ENCODE peak calls at places on chromosomes 11 and 22, in five cellular contexts. R is K562, M is A549, I is HepG2, G is GM12878. E is an unnamed sample.

GRCh38 chr22:16783930-16784354 is 41.3 kb downstream of the XKR3 start:
- DNase-seq in R (peak; percentile 86), M (peak; percentile 4), I (peak; percentile 5), G (no peak), E (no peak)

GRCh38 chr11:64762277-64762915 is 2.6 kb upstream of the PYGM start:
- DNase-seq in R (no peak), M (no peak), I (no peak), G (no peak), E (no peak)

GRCh38 chr11:76738618-76739220 is 44.4 kb upstream of the TSKU start:
- DNase-seq in R (no peak), M (no peak), I (no peak), G (no peak), E (peak; percentile 22)

GRCh38 chr11:5600374-5600851 is 4.0 kb downstream of the TRIM6 start:
- DNase-seq in R (peak; percentile 45), M (peak; percentile 66), I (peak; percentile 63), G (peak; percentile 23), E (peak; percentile 91)

GRCh38 chr22:17472886-17473285 is 90.4 kb upstream of the SLC25A18 start:
- DNase-seq in R (no peak), M (no peak), I (no peak), G (no peak), E (no peak)

GRCh38 chr11:34632105-34632780 is 11.3 kb downstream of the EHF start:
- DNase-seq in R (no peak), M (no peak), I (no peak), G (no peak), E (no peak)

GRCh38 chr22:24333301-24333700 is 62.7 kb downstream of the SPECC1L start:
- DNase-seq in R (no peak), M (no peak), I (no peak), G (no peak), E (no peak)

GRCh38 chr11:1488575-1489180 is 2.1 kb upstream of the MOB2 start:
- DNase-seq in R (no peak), M (no peak), I (no peak), G (no peak), E (no peak)

GRCh38 chr22:47116426-47117341 is 354.2 kb downstream of the TBC1D22A start:
- DNase-seq in R (no peak), M (no peak), I (no peak), G (no peak), E (no peak)

GRCh38 chr11:36363361-36364272 is 67.5 kb downstream of the PRR5L start:
- DNase-seq in R (no peak), M (no peak), I (no peak), G (no peak), E (peak; percentile 21)

GRCh38 chr22:17370036-17370765 is 941 bp downstream of the CECR2 start:
- DNase-seq in R (no peak), M (no peak), I (no peak), G (no peak), E (no peak)

GRCh38 chr22:37195921-37196320 is 7.9 kb upstream of the C1QTNF6 start:
- DNase-seq in R (no peak), M (no peak), I (no peak), G (no peak), E (peak; percentile 30)

GRCh38 chr11:65850217-65851082 is 7.5 kb downstream of the CFL1 start:
- DNase-seq in R (no peak), M (no peak), I (no peak), G (no peak), E (no peak)

GRCh38 chr11:31806944-31807790 is 4.0 kb downstream of the PAX6 start:
- DNase-seq in R (no peak), M (no peak), I (no peak), G (no peak), E (no peak)

DNA sequence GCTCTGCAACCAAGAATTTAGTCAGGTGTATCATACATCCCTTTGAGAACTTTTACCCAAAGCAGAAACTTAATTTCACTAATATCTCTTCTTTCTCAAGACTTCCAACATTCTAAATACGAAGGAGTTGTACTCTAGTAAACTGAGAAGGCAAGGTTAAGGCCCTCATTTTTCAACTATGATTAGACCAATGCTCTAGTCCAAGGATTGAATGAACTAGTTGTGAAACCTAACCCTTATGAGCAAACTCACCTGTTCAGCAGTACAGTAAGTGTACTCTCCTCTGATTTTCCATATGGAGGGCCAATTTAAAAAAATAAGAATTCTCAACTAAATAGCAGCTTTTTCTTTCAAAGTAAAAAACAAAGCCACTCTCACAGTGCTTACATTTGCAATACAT is 179.9 kb upstream of the C11orf58 start:
- DNase-seq in R (no peak), M (no peak), I (no peak), G (no peak), E (no peak)
- H3K9me3 ChIP-seq in R (no peaks in the 10 kb centered on the region), M (no peaks in the 10 kb centered on the region), I (no peaks in the 10 kb centered on the region), G (no peaks in the 10 kb centered on the region), E (no peaks in the 10 kb centered on the region)

DNA sequence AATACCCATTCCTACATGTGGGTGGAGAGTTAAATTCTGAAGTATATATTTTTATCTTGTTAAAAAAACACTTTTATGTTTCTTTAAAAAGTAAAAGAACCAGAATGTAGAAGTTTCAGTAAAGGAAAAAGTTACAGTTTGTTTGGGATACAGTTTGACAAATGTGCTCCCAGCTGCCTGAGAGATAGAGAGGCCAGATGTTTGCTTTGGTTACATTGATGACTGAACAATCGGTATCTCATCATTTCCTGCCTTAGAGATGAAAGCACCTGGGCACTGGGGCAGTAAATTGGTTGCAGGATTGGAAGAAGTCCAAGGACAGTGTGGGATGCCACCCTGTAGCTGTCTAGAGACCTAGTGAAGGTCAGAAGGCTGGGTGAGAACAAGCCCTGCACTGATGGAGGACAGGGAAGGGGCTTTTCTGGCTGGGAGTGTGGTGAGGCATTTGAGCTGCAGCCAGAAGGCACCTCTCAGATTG is 16.6 kb downstream of the MED15 start:
- DNase-seq in R (peak; percentile 63), M (no peak), I (peak; percentile 85), G (peak; percentile 68), E (no peak)
- TF ChIP-seq MYC in R (no peak), M (no peak), I (no peak), G (no peak), E (no peak)

GRCh38 chr11:92964471-92964870 is 5.0 kb upstream of the MTNR1B start:
- DNase-seq in R (no peak), M (no peak), I (no peak), G (no peak), E (no peak)
- H3K9me3 ChIP-seq in R (no peaks in the 10 kb centered on the region), M (no peaks in the 10 kb centered on the region), I (no peaks in the 10 kb centered on the region), G (no peaks in the 10 kb centered on the region), E (no peaks in the 10 kb centered on the region)

GRCh38 chr22:49446145-49446758 is 381.4 kb downstream of the BRD1 start:
- DNase-seq in R (no peak), M (no peak), I (peak; percentile 4), G (no peak), E (no peak)
- TF ChIP-seq MYC in R (no peak), M (no peak), I (no peak), G (no peak), E (no peak)